ENCODE peak calls at places on chromosomes 13 and 19, in four cellular contexts. L, I, N and G are unnamed samples.

GRCh38 chr13:76014618-76015315 is 378.6 kb downstream of the LMO7 start:
- DNase-seq in I (peak; percentile 25), L (no peak), N (peak; percentile 4), G (no peak)

GRCh38 chr13:97727991-97728390 is 225.5 kb upstream of the IPO5 start:
- DNase-seq in I (no peak), L (no peak), N (no peak), G (no peak)

GRCh38 chr13:112850273-112850672 is 118.7 kb upstream of the MCF2L start:
- DNase-seq in I (no peak), N (no peak), L (no peak), G (no peak)

GRCh38 chr19:30046522-30046921 is 104.5 kb downstream of the URI1 start:
- DNase-seq in L (no peak), I (no peak), N (no peak), G (no peak)

GRCh38 chr13:35723820-35724219 is 247.3 kb upstream of the MAB21L1 start:
- DNase-seq in N (peak; percentile 48), L (no peak), I (peak; percentile 66), G (no peak)

GRCh38 chr13:100673376-100673830 is 1.2 kb downstream of the TMTC4 start:
- DNase-seq in L (no peak), N (no peak), I (no peak), G (no peak)

GRCh38 chr13:112210401-112210800 is 143.5 kb downstream of the SOX1 start:
- DNase-seq in L (no peak), I (no peak), N (no peak), G (no peak)

GRCh38 chr13:113762075-113762474 is 3.0 kb downstream of the TMEM255B start:
- DNase-seq in L (no peak), N (no peak), I (no peak), G (no peak)

GRCh38 chr13:110618780-110619179 is 3.4 kb downstream of the NAXD start:
- DNase-seq in N (no peak), L (no peak), I (no peak), G (no peak)

GRCh38 chr13:24668955-24669354 is 11.3 kb upstream of the ATP12A start:
- DNase-seq in N (no peak), I (no peak), L (peak; percentile 54), G (no peak)

GRCh38 chr19:14519860-14520407 is 1.7 kb upstream of the DNAJB1 start:
- DNase-seq in L (no peak), N (no peak), I (peak; percentile 84), G (no peak)

GRCh38 chr13:46908511-46908910 is 11.7 kb upstream of the HTR2A start:
- DNase-seq in I (peak; percentile 72), L (no peak), N (no peak), G (no peak)

GRCh38 chr13:101450749-101451130 is 1.7 kb upstream of the ITGBL1 start:
- DNase-seq in N (no peak), L (no peak), I (no peak), G (no peak)

GRCh38 chr13:79455331-79455730 is 25.6 kb upstream of the NDFIP2 start:
- DNase-seq in N (no peak), L (no peak), I (no peak), G (no peak)

GRCh38 chr13:103282571-103283450 is 216.6 kb upstream of the SLC10A2 start:
- DNase-seq in I (peak; percentile 94), N (no peak), L (no peak), G (no peak)

GRCh38 chr13:98295371-98295770 is 118.3 kb upstream of the RNF113B start:
- DNase-seq in N (no peak), L (no peak), I (no peak), G (no peak)

GRCh38 chr19:1780272-1780957 is 27.1 kb downstream of the ONECUT3 start:
- DNase-seq in I (peak; percentile 30), L (no peak), N (no peak), G (no peak)

DNA sequence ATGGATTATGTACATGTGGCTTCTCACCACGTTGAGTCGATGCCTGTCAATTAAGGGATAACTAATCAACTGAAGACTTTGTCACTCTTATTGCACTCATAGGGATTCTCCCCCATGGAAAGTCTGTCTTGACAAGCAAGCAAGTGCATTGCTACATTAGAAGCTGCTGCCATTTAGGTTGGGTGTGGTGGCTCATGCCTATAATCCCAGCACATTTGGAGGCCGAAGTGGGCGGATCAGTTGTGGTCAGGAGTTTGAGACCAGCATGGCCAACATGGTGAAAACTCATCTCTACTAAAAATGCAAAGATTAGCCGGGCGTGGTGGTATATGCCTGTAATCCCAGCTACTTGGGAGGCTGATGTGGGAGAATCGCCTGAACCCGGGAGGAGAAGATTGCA is 18.3 kb upstream of the ZNF846 start:
- DNase-seq in I (no peak), L (no peak), N (no peak), G (no peak)
- H3K4me3 ChIP-seq in I (no peak overlapping the region), L (no peak overlapping the region), N (peak overlapping the region; percentile 82), G (no peak overlapping the region)

GRCh38 chr13:25679154-25679553 is 307.4 kb downstream of the ATP8A2 start:
- DNase-seq in L (no peak), N (no peak), I (no peak), G (no peak)
- H3K4me3 ChIP-seq in L (no peak overlapping the region), N (no peak overlapping the region), I (no peak overlapping the region), G (no peak overlapping the region)

DNA sequence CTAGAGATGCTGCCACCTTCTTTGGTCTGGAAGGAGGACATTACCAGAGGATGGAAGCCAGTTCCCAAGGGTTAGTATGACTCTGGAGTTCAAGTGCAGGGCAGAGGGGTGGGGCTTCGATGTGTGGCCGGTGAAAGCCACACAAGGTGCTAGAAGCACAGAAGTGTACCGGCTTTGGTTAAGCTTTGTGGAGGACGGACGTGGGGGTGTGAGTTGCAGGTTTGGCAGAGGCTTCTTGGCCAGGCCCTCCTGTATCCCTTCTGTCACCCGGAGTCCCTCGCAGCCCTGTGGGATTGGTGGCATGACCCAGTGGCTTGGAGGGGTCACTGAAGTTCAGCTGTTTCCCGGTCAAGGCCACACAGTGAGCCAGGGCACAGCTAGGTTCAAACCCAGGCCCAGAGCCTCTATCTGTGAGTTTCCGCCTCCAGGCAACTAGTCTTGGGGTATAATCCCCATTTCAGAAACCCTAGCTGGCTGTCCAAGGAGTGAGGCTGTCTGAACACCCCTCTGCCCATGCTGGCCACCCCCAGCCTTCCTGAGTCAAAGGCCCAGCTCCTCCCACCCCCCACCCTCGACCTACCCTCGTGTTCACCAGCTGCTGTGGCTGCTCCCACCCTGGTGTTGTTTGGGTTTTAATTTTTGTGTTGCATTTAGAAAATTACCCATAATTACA is 4.6 kb upstream of the SSBP4 start:
- DNase-seq in N (no peak), L (no peak), I (no peak), G (no peak)
- H3K4me3 ChIP-seq in N (peak overlapping the region; percentile 76), L (peak overlapping the region; percentile 6), I (peak overlapping the region; percentile 30), G (peak overlapping the region; percentile 66)

GRCh38 chr19:48870048-48870447 is 1.6 kb upstream of the PLEKHA4 start:
- DNase-seq in N (no peak), L (no peak), I (no peak), G (no peak)

GRCh38 chr19:48872884-48873475 is 759 bp downstream of the PPP1R15A start:
- DNase-seq in I (peak; percentile 97), N (peak; percentile 95), L (peak; percentile 95), G (no peak)

GRCh38 chr19:48872182-48872883 is at the start of gene PPP1R15A:
- DNase-seq in N (peak; percentile 98), I (peak; percentile 99), L (peak; percentile 99), G (peak; percentile 100)

GRCh38 chr19:48874309-48875135 is 2.3 kb downstream of the PPP1R15A start:
- DNase-seq in L (peak; percentile 82), N (no peak), I (peak; percentile 47), G (no peak)

GRCh38 chr19:48873476-48874308 is 1.5 kb downstream of the PPP1R15A start:
- DNase-seq in I (peak; percentile 55), N (no peak), L (peak; percentile 65), G (no peak)
- H3K4me3 ChIP-seq in I (peak overlapping the region; percentile 99), N (peak overlapping the region; percentile 100), L (peak overlapping the region; percentile 98), G (peak overlapping the region; percentile 99)

GRCh38 chr13:19632915-19633339 is 532 bp upstream of the MPHOSPH8 start:
- DNase-seq in N (no peak), L (no peak), I (no peak), G (no peak)
- H3K4me3 ChIP-seq in N (peak overlapping the region; percentile 90), L (peak overlapping the region; percentile 69), I (peak overlapping the region; percentile 62), G (peak overlapping the region; percentile 57)

GRCh38 chr19:51123381-51124186 is 1.1 kb upstream of the SIGLEC9 start:
- DNase-seq in L (no peak), I (no peak), N (no peak), G (no peak)

GRCh38 chr19:51124216-51124615 is 490 bp upstream of the SIGLEC9 start:
- DNase-seq in N (no peak), L (no peak), I (no peak), G (no peak)

GRCh38 chr19:51127032-51127431 is 2.3 kb downstream of the SIGLEC9 start:
- DNase-seq in I (no peak), L (peak; percentile 55), N (no peak), G (no peak)

GRCh38 chr19:51125421-51126075 is 842 bp downstream of the SIGLEC9 start:
- DNase-seq in N (no peak), L (peak; percentile 41), I (no peak), G (no peak)

DNA sequence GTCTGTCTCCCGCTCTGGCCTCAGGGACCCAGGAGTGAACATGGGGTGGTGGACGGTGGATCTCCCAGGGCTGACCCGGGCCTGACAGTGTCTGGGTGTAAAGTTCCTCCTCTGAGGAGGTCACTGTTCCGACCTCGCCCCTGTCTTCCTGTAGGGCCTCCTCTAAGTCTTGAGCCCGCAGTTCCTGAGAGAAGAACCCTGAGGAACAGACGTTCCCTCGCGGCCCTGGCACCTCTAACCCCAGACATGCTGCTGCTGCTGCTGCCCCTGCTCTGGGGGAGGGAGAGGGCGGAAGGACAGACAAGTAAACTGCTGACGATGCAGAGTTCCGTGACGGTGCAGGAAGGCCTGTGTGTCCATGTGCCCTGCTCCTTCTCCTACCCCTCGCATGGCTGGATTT is at the start of gene SIGLEC9:
- DNase-seq in N (peak; percentile 38), L (peak; percentile 63), I (no peak), G (no peak)
- H3K4me3 ChIP-seq in N (peak within 1 kb of the TSS; percentile 15), L (peak within 1 kb of the TSS; percentile 25), I (no peak within 1 kb of the TSS), G (no peak within 1 kb of the TSS)

GRCh38 chr19:10339380-10339960 is at the start of gene ICAM3:
- DNase-seq in L (no peak), N (no peak), I (no peak), G (no peak)
- H3K4me3 ChIP-seq in L (no peak within 1 kb of the TSS), N (no peak within 1 kb of the TSS), I (no peak within 1 kb of the TSS), G (peak within 1 kb of the TSS; percentile 3)